ENCODE peak calls at places on chromosomes 4 and X, in nine cellular contexts. One of them, this sample, is unnamed.

GRCh38 chr4:11261066-11261850 is 167.4 kb downstream of the HS3ST1 start:
- DNase-seq in activated T-cell treated with anti-CD3 and anti-CD28 coated beads for 1 hour: no peak
- DNase-seq in cerebellum: peak
- DNase-seq in activated naive CD4-positive, alpha-beta T cell treated with anti-CD3 and anti-CD28 coated beads, Interleukin-2, amount 10 ng/mL, durations not matched to agents 7 days and 5 days: no peak
- DNase-seq in AG20443: no peak
- DNase-seq in neural crest cell: no peak
- DNase-seq in lower lobe of right lung: no peak
- DNase-seq in GM12865: no peak
- DNase-seq in A549: no peak
- DNase-seq in this sample: no peak

GRCh38 chr4:82811838-82812672 is 13.5 kb upstream of the SCD5 start:
- DNase-seq in neural crest cell: no peak
- DNase-seq in activated naive CD4-positive, alpha-beta T cell treated with anti-CD3 and anti-CD28 coated beads, Interleukin-2, amount 10 ng/mL, durations not matched to agents 7 days and 5 days: no peak
- DNase-seq in lower lobe of right lung: no peak
- DNase-seq in activated T-cell treated with anti-CD3 and anti-CD28 coated beads for 1 hour: no peak
- DNase-seq in cerebellum: peak
- DNase-seq in GM12865: no peak
- DNase-seq in AG20443: no peak
- DNase-seq in A549: no peak
- DNase-seq in this sample: no peak

GRCh38 chrX:12865359-12865758 is 1.5 kb upstream of the TLR7 start:
- DNase-seq in lower lobe of right lung: no peak
- DNase-seq in A549: no peak
- DNase-seq in AG20443: no peak
- DNase-seq in neural crest cell: no peak
- DNase-seq in cerebellum: no peak
- DNase-seq in GM12865: no peak
- DNase-seq in activated naive CD4-positive, alpha-beta T cell treated with anti-CD3 and anti-CD28 coated beads, Interleukin-2, amount 10 ng/mL, durations not matched to agents 7 days and 5 days: no peak
- DNase-seq in activated T-cell treated with anti-CD3 and anti-CD28 coated beads for 1 hour: no peak
- DNase-seq in this sample: no peak

GRCh38 chr4:1293531-1293941 is 3.8 kb downstream of the MAEA start:
- DNase-seq in AG20443: no peak
- DNase-seq in activated naive CD4-positive, alpha-beta T cell treated with anti-CD3 and anti-CD28 coated beads, Interleukin-2, amount 10 ng/mL, durations not matched to agents 7 days and 5 days: no peak
- DNase-seq in A549: no peak
- DNase-seq in neural crest cell: no peak
- DNase-seq in activated T-cell treated with anti-CD3 and anti-CD28 coated beads for 1 hour: no peak
- DNase-seq in cerebellum: no peak
- DNase-seq in GM12865: peak
- DNase-seq in lower lobe of right lung: no peak
- DNase-seq in this sample: no peak

GRCh38 chr4:2338754-2339457 is 77.0 kb upstream of the MXD4 start:
- DNase-seq in cerebellum: no peak
- DNase-seq in activated T-cell treated with anti-CD3 and anti-CD28 coated beads for 1 hour: no peak
- DNase-seq in neural crest cell: no peak
- DNase-seq in AG20443: no peak
- DNase-seq in lower lobe of right lung: no peak
- DNase-seq in A549: no peak
- DNase-seq in activated naive CD4-positive, alpha-beta T cell treated with anti-CD3 and anti-CD28 coated beads, Interleukin-2, amount 10 ng/mL, durations not matched to agents 7 days and 5 days: no peak
- DNase-seq in GM12865: no peak
- DNase-seq in this sample: peak

GRCh38 chr4:69032847-69033638 is 63.2 kb upstream of the UGT2B7 start:
- DNase-seq in activated T-cell treated with anti-CD3 and anti-CD28 coated beads for 1 hour: no peak
- DNase-seq in A549: no peak
- DNase-seq in cerebellum: no peak
- DNase-seq in GM12865: no peak
- DNase-seq in neural crest cell: no peak
- DNase-seq in lower lobe of right lung: no peak
- DNase-seq in activated naive CD4-positive, alpha-beta T cell treated with anti-CD3 and anti-CD28 coated beads, Interleukin-2, amount 10 ng/mL, durations not matched to agents 7 days and 5 days: no peak
- DNase-seq in AG20443: no peak
- DNase-seq in this sample: peak

GRCh38 chr4:33111106-33111505 is 2390.9 kb downstream of the PCDH7 start:
- DNase-seq in lower lobe of right lung: no peak
- DNase-seq in GM12865: no peak
- DNase-seq in cerebellum: no peak
- DNase-seq in A549: no peak
- DNase-seq in activated naive CD4-positive, alpha-beta T cell treated with anti-CD3 and anti-CD28 coated beads, Interleukin-2, amount 10 ng/mL, durations not matched to agents 7 days and 5 days: no peak
- DNase-seq in AG20443: no peak
- DNase-seq in neural crest cell: no peak
- DNase-seq in activated T-cell treated with anti-CD3 and anti-CD28 coated beads for 1 hour: no peak
- DNase-seq in this sample: no peak

GRCh38 chrX:10633722-10634121 is 13.3 kb upstream of the MID1 start:
- DNase-seq in AG20443: peak
- DNase-seq in activated naive CD4-positive, alpha-beta T cell treated with anti-CD3 and anti-CD28 coated beads, Interleukin-2, amount 10 ng/mL, durations not matched to agents 7 days and 5 days: no peak
- DNase-seq in neural crest cell: no peak
- DNase-seq in GM12865: no peak
- DNase-seq in A549: peak
- DNase-seq in activated T-cell treated with anti-CD3 and anti-CD28 coated beads for 1 hour: no peak
- DNase-seq in cerebellum: no peak
- DNase-seq in lower lobe of right lung: no peak
- DNase-seq in this sample: no peak

GRCh38 chr4:8046925-8047541 is 107.4 kb upstream of the AFAP1 start:
- DNase-seq in AG20443: no peak
- DNase-seq in cerebellum: no peak
- DNase-seq in neural crest cell: no peak
- DNase-seq in lower lobe of right lung: no peak
- DNase-seq in activated T-cell treated with anti-CD3 and anti-CD28 coated beads for 1 hour: no peak
- DNase-seq in A549: no peak
- DNase-seq in GM12865: no peak
- DNase-seq in activated naive CD4-positive, alpha-beta T cell treated with anti-CD3 and anti-CD28 coated beads, Interleukin-2, amount 10 ng/mL, durations not matched to agents 7 days and 5 days: no peak
- DNase-seq in this sample: no peak

GRCh38 chrX:14030248-14030592 is 528 bp upstream of the GEMIN8 start:
- DNase-seq in neural crest cell: no peak
- DNase-seq in A549: no peak
- DNase-seq in cerebellum: no peak
- DNase-seq in lower lobe of right lung: no peak
- DNase-seq in activated T-cell treated with anti-CD3 and anti-CD28 coated beads for 1 hour: no peak
- DNase-seq in GM12865: peak
- DNase-seq in activated naive CD4-positive, alpha-beta T cell treated with anti-CD3 and anti-CD28 coated beads, Interleukin-2, amount 10 ng/mL, durations not matched to agents 7 days and 5 days: no peak
- DNase-seq in AG20443: peak
- DNase-seq in this sample: no peak

GRCh38 chrX:68307767-68308166 is 125.5 kb downstream of the OPHN1 start:
- DNase-seq in activated naive CD4-positive, alpha-beta T cell treated with anti-CD3 and anti-CD28 coated beads, Interleukin-2, amount 10 ng/mL, durations not matched to agents 7 days and 5 days: no peak
- DNase-seq in GM12865: no peak
- DNase-seq in activated T-cell treated with anti-CD3 and anti-CD28 coated beads for 1 hour: no peak
- DNase-seq in cerebellum: no peak
- DNase-seq in AG20443: peak
- DNase-seq in lower lobe of right lung: no peak
- DNase-seq in A549: no peak
- DNase-seq in neural crest cell: no peak
- DNase-seq in this sample: no peak